ENCODE peak calls at places on chromosomes 5 and 9, in four cellular contexts. S, O, L and Z are unnamed samples.

GRCh38 chr5:17838506-17838905 is 204.2 kb downstream of the TAF11L14 start:
- DNase-seq in S (no peak), O (peak), L (no peak), Z (no peak)

GRCh38 chr9:134165357-134166315 is 1.3 kb upstream of the RNU6ATAC start:
- DNase-seq in S (peak), O (peak), L (no peak), Z (no peak)

GRCh38 chr5:91449083-91449482 is 66.0 kb upstream of the ARRDC3 start:
- DNase-seq in S (no peak), O (no peak), L (no peak), Z (no peak)

GRCh38 chr5:10854526-10855277 is 93.7 kb upstream of the DAP start:
- DNase-seq in S (no peak), O (no peak), L (no peak), Z (no peak)

GRCh38 chr9:131179561-131180219 is 54.3 kb downstream of the NUP214 start:
- DNase-seq in S (peak), O (peak), L (no peak), Z (no peak)

GRCh38 chr9:137582286-137582860 is 3.6 kb upstream of the DPH7 start:
- DNase-seq in S (no peak), O (peak), L (no peak), Z (peak)

GRCh38 chr9:90331826-90332575 is 310.6 kb downstream of the DIRAS2 start:
- DNase-seq in S (peak), O (peak), L (no peak), Z (no peak)

GRCh38 chr5:150109921-150110320 is 23.6 kb upstream of the CSF1R start:
- DNase-seq in S (no peak), O (peak), L (no peak), Z (peak)

GRCh38 chr5:64923151-64923685 is 154.5 kb downstream of the CWC27 start:
- DNase-seq in S (peak), O (peak), L (no peak), Z (peak)

GRCh38 chr5:91136271-91136670 is 246.8 kb downstream of the ARRDC3 start:
- DNase-seq in S (peak), O (peak), L (no peak), Z (no peak)

GRCh38 chr5:56055859-56056258 is 61.1 kb upstream of the IL6ST start:
- DNase-seq in S (no peak), O (no peak), L (no peak), Z (no peak)

GRCh38 chr5:83513491-83513890 is 41.9 kb downstream of the VCAN start:
- DNase-seq in S (no peak), O (peak), L (no peak), Z (no peak)

GRCh38 chr5:83513081-83513480 is 41.5 kb downstream of the VCAN start:
- DNase-seq in S (no peak), O (no peak), L (no peak), Z (no peak)

GRCh38 chr5:83516361-83516760 is 44.8 kb downstream of the VCAN start:
- DNase-seq in S (peak), O (no peak), L (no peak), Z (no peak)

GRCh38 chr5:83518676-83519075 is 47.1 kb downstream of the VCAN start:
- DNase-seq in S (no peak), O (no peak), L (no peak), Z (no peak)

GRCh38 chr5:83516962-83517750 is 45.6 kb downstream of the VCAN start:
- DNase-seq in S (peak), O (no peak), L (no peak), Z (no peak)
- H2AK5ac ChIP-seq in S (no peak), O (no peak), L (no peak), Z (no peak)

DNA sequence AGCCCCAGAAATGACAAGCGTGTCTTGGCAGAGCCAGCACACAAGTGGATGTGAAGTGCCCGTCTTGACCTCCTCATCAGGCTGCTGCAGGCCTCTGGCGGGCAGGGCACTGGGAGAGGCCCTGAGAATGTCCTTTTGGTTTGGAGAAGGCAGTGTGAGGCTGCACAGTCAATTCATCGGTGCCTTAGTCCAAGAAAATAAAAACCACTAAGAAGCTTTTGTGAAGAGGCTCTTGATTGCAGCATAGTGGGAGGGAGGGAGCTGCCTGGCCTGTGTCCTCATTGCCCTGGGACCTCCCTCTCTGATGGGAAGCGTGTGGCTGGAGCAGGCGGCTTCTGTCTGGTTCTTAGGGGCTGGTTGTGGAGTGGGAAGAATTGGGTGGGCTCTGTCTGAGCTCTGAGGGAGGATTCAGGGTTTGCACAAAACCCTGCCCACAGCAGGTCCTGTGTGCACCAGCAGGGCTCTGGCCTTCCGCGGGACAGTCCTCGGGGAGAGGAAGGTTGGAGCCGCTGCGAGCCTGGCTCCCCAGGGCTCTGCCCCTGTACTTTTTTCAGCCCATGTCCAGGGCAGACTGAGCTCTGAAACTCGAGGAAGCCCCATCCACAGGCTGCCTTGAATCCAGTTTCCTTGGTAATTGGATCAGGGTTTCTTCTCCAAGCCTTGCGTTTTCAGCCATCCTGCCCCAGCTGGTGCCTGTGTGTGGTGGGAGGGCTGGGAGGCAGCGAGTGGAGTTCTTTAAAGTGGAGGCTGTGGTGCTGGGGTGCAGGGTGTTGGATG is 1.1 kb downstream of the HRCT1 start:
- DNase-seq in S (peak), O (peak), L (no peak), Z (no peak)
- H2AK5ac ChIP-seq in S (peak), O (no peak), L (peak), Z (no peak)

GRCh38 chr5:139956342-139956741 is 86.8 kb downstream of the NRG2 start:
- DNase-seq in S (no peak), O (no peak), L (no peak), Z (no peak)

GRCh38 chr5:139954022-139954421 is 89.1 kb downstream of the NRG2 start:
- DNase-seq in S (no peak), O (no peak), L (no peak), Z (no peak)

GRCh38 chr5:139954462-139954861 is 88.6 kb downstream of the NRG2 start:
- DNase-seq in S (no peak), O (no peak), L (no peak), Z (no peak)

GRCh38 chr5:139955053-139955605 is 88.0 kb downstream of the NRG2 start:
- DNase-seq in S (no peak), O (no peak), L (no peak), Z (no peak)

GRCh38 chr5:139955616-139956283 is 87.3 kb downstream of the NRG2 start:
- DNase-seq in S (no peak), O (peak), L (no peak), Z (peak)
- H2AK5ac ChIP-seq in S (no peak), O (no peak), L (no peak), Z (no peak)

GRCh38 chr9:99005651-99006050 is 61.9 kb downstream of the COL15A1 start:
- DNase-seq in S (no peak), O (no peak), L (no peak), Z (no peak)

GRCh38 chr9:99004717-99005460 is 61.2 kb downstream of the COL15A1 start:
- DNase-seq in S (no peak), O (no peak), L (no peak), Z (no peak)

GRCh38 chr9:99004115-99004514 is 60.4 kb downstream of the COL15A1 start:
- DNase-seq in S (no peak), O (no peak), L (no peak), Z (peak)

GRCh38 chr9:99001892-99002291 is 58.2 kb downstream of the COL15A1 start:
- DNase-seq in S (no peak), O (no peak), L (no peak), Z (peak)

GRCh38 chr9:99003308-99003707 is 59.6 kb downstream of the COL15A1 start:
- DNase-seq in S (no peak), O (no peak), L (no peak), Z (peak)
- H2AK5ac ChIP-seq in S (peak), O (no peak), L (no peak), Z (no peak)

DNA sequence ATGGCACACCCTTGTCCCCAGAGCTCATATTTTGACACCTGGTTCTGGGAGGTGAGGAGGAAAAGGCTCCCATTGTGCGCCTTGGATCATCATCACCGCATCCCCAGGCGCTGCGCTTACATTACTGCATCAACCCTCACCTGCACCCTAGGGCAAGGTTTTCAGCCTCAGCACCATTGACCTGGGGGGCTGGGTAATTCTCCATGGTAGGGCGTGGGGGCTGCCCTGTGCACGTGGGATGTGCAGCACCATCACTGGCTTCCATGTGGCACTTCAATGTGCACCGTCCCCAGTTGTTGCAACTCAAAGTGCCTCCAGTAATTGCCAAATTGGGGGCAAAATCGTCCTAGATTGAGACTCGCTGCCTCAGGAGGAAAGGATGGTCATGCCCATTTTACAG is 83.6 kb downstream of the NTNG2 start:
- DNase-seq in S (no peak), O (no peak), L (no peak), Z (peak)
- H2AK5ac ChIP-seq in S (no peak), O (no peak), L (no peak), Z (no peak)

GRCh38 chr9:36486933-36487481 is 85.7 kb upstream of the MELK start:
- DNase-seq in S (no peak), O (peak), L (no peak), Z (peak)
- H2AK5ac ChIP-seq in S (peak), O (no peak), L (no peak), Z (no peak)

GRCh38 chr9:114220129-114220541 is 64.8 kb downstream of the COL27A1 start:
- DNase-seq in S (peak), O (no peak), L (no peak), Z (no peak)

GRCh38 chr9:114218264-114219120 is 63.2 kb downstream of the COL27A1 start:
- DNase-seq in S (peak), O (no peak), L (no peak), Z (no peak)

GRCh38 chr9:114223564-114224246 is 68.4 kb downstream of the COL27A1 start:
- DNase-seq in S (peak), O (peak), L (no peak), Z (no peak)

GRCh38 chr9:114224247-114224610 is 68.9 kb downstream of the COL27A1 start:
- DNase-seq in S (peak), O (peak), L (no peak), Z (no peak)

DNA sequence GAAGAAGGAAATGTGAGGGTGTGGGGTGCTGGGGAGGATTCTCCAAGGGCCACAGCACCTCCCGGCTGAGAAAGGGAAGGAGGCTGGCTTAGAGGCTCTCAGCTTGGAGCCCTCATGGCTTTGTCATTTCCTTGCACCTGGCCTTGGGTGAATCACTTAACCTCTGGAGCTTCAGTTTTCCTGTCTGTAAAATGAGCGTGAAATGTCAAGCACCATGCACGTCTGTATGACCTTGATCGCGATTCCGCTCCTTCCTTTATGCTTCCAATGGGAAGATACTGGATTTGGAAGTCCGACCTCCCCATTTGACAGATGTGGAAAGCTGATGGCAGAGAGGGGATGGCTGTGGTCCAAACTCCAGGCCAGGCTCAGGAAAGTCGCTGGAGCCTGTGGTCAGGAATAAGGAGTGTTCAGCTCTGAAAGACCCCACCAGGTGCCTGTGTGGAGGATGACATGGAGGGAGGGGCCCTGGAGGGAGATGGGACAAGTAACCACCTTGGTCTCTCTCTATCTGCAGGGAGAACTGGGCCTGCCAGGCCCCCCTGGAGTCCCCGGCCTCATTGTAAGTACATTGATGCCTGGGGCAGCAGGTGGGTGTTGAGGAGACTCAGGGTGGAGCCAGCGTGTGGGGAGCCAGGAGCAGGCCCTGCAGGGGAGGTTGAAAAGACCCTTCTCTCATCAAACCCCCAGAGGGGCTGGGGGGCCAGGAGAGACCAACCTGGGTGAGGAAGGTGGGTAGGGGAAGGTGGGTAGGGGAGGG is 66.5 kb downstream of the COL27A1 start:
- DNase-seq in S (peak), O (no peak), L (no peak), Z (no peak)
- H2AK5ac ChIP-seq in S (peak), O (no peak), L (no peak), Z (no peak)

GRCh38 chr5:153756540-153756939 is 266.1 kb downstream of the GRIA1 start:
- DNase-seq in S (peak), O (peak), L (no peak), Z (no peak)

GRCh38 chr5:153755913-153756500 is 265.5 kb downstream of the GRIA1 start:
- DNase-seq in S (no peak), O (no peak), L (no peak), Z (no peak)

GRCh38 chr5:153749941-153750340 is 259.5 kb downstream of the GRIA1 start:
- DNase-seq in S (no peak), O (no peak), L (no peak), Z (no peak)

GRCh38 chr5:153752890-153753289 is 262.4 kb downstream of the GRIA1 start:
- DNase-seq in S (no peak), O (peak), L (no peak), Z (no peak)

DNA sequence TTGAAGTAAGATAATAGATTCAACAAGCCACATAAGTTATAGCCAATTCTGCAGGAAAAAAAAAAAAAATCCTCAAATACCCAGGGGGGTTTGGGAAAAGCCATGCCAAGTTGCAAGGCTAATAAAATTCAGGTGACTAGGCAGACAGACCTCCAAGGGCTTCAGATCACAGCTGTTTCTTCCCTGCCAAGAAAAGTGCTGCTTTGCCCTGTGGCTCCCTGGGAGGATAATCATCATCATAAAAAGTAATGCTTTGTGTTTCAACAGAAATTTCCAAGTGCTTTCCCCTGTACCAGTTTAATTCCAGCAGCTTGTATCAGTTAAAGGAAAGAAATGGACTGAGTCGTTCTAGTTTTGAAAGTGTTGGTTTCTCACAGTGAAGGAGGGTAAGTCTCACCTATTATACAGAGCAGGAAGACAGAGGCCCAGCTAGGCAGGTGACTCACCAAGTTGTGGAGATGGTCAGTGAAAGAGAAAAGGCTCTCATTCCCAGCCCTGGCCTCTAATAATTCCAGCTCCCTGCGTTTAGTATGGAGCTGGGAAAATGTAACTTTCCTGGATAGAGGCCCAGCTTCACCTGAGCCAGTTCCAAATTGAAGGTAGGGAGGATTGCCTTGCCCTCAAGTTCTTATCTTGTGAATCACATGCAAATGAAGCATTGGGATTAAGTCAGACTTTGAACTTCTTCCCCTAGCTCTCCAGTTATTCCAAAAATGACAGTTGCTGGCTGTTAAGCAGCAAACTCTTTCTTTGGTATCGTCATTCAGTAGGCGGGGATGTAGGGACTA is 263.4 kb downstream of the GRIA1 start:
- DNase-seq in S (no peak), O (peak), L (no peak), Z (no peak)
- H2AK5ac ChIP-seq in S (no peak), O (no peak), L (no peak), Z (no peak)

GRCh38 chr5:139878093-139878492 is 82.5 kb downstream of the PSD2 start:
- DNase-seq in S (no peak), O (no peak), L (no peak), Z (no peak)
- H2AK5ac ChIP-seq in S (no peak), O (no peak), L (no peak), Z (no peak)